ENCODE peak calls at places on chromosome 10, in six cellular contexts. J, K, M, U, B and W are unnamed samples.

GRCh38 chr10:52949899-52950298 is 177.3 kb upstream of the MBL2 start:
- DNase-seq in U (no peak), J (no peak), K (no peak), B (no peak), M (no peak), W (no peak)

GRCh38 chr10:77500754-77501151 is 136.9 kb downstream of the KCNMA1 start:
- DNase-seq in M (no peak), K (no peak), J (no peak), U (no peak), B (no peak), W (no peak)

GRCh38 chr10:71598673-71599072 is 120.9 kb downstream of the C10orf105 start:
- DNase-seq in K (no peak), M (no peak), B (no peak), U (no peak), J (no peak), W (peak)

GRCh38 chr10:7354330-7355047 is 56.3 kb downstream of the SFMBT2 start:
- DNase-seq in K (no peak), J (no peak), B (no peak), U (no peak), M (no peak), W (no peak)

GRCh38 chr10:13404305-13404759 is 56.2 kb upstream of the SEPHS1 start:
- DNase-seq in J (no peak), B (no peak), K (no peak), M (no peak), U (no peak), W (no peak)

GRCh38 chr10:100728928-100729876 is 16.2 kb upstream of the PAX2 start:
- DNase-seq in U (no peak), K (no peak), M (peak), J (no peak), B (no peak), W (no peak)

GRCh38 chr10:97307441-97307840 is 11.6 kb upstream of the FRAT1 start:
- DNase-seq in B (no peak), U (no peak), J (no peak), K (no peak), M (no peak), W (no peak)

GRCh38 chr10:69377936-69378335 is 38.8 kb downstream of the TACR2 start:
- DNase-seq in J (no peak), K (no peak), U (no peak), M (no peak), B (no peak), W (no peak)

GRCh38 chr10:13729959-13730358 is 143.2 kb downstream of the PRPF18 start:
- DNase-seq in K (no peak), M (no peak), U (no peak), J (no peak), B (no peak), W (no peak)

GRCh38 chr10:111475720-111476119 is 398.9 kb downstream of the ADRA2A start:
- DNase-seq in M (no peak), K (no peak), J (no peak), U (no peak), B (no peak), W (no peak)

GRCh38 chr10:71259815-71260501 is 47.6 kb downstream of the UNC5B start:
- DNase-seq in K (no peak), J (no peak), U (no peak), B (no peak), M (no peak), W (no peak)

GRCh38 chr10:68499544-68499943 is 27.8 kb upstream of the DNA2 start:
- DNase-seq in J (no peak), K (no peak), B (no peak), M (no peak), U (no peak), W (no peak)

GRCh38 chr10:104351919-104352318 is 1.7 kb upstream of the CFAP58 start:
- DNase-seq in M (no peak), J (no peak), B (no peak), K (no peak), U (no peak), W (no peak)